ENCODE peak calls at places on chromosome 20, in four cellular contexts. N is astrocyte, B is osteoblast, Q is upper lobe of right lung. X is an unnamed sample.

GRCh38 chr20:49460916-49461315 is 21.6 kb downstream of the KCNB1 start:
- DNase-seq in N (peak; percentile 34), B (peak; percentile 50), Q (no peak), X (peak; percentile 99)

GRCh38 chr20:16781496-16781895 is 33.3 kb downstream of the OTOR start:
- DNase-seq in N (no peak), B (no peak), Q (no peak), X (no peak)

GRCh38 chr20:38726849-38727601 is 2.7 kb downstream of the SLC32A1 start:
- DNase-seq in N (no peak), B (peak; percentile 85), Q (no peak), X (peak; percentile 32)

GRCh38 chr20:41135187-41135887 is 2.0 kb upstream of the PLCG1 start:
- DNase-seq in N (no peak), B (peak; percentile 73), Q (peak; percentile 74), X (no peak)

GRCh38 chr20:50475879-50476292 is 34.3 kb upstream of the PTPN1 start:
- DNase-seq in N (peak; percentile 46), B (no peak), Q (no peak), X (peak; percentile 41)

GRCh38 chr20:35582131-35582530 is 33.5 kb upstream of the SPAG4 start:
- DNase-seq in N (no peak), B (no peak), Q (peak; percentile 40), X (no peak)

GRCh38 chr20:6530254-6530653 is 237.2 kb upstream of the BMP2 start:
- DNase-seq in N (peak; percentile 14), B (no peak), Q (no peak), X (no peak)

GRCh38 chr20:43379239-43379917 is 78.3 kb upstream of the SRSF6 start:
- DNase-seq in N (peak; percentile 94), B (peak; percentile 70), Q (no peak), X (peak; percentile 92)

GRCh38 chr20:35976012-35976411 is 7.6 kb downstream of the CNBD2 start:
- DNase-seq in N (no peak), B (no peak), Q (no peak), X (no peak)

GRCh38 chr20:14538433-14538832 is 201.0 kb upstream of the FLRT3 start:
- DNase-seq in N (no peak), B (no peak), Q (no peak), X (no peak)

GRCh38 chr20:14775778-14776177 is 438.4 kb upstream of the FLRT3 start:
- DNase-seq in N (peak; percentile 34), B (no peak), Q (no peak), X (peak; percentile 21)

GRCh38 chr20:49567421-49568256 is at the start of gene PTGIS:
- DNase-seq in N (no peak), B (peak; percentile 92), Q (no peak), X (peak; percentile 47)

GRCh38 chr20:11124849-11125505 is 451.2 kb upstream of the JAG1 start:
- DNase-seq in N (no peak), B (no peak), Q (no peak), X (no peak)

GRCh38 chr20:38033330-38034107 is at the start of the genes RPRD1B and TTI1:
- DNase-seq in N (peak; percentile 71), B (peak; percentile 92), Q (peak; percentile 97), X (peak; percentile 93)

GRCh38 chr20:21395666-21396044 is 1.7 kb downstream of the NKX2-4 start:
- DNase-seq in N (no peak), B (peak; percentile 74), Q (peak; percentile 57), X (no peak)

GRCh38 chr20:21395039-21395665 is 2.2 kb downstream of the NKX2-4 start:
- DNase-seq in N (no peak), B (peak; percentile 66), Q (no peak), X (no peak)

GRCh38 chr20:21396045-21396893 is 1.1 kb downstream of the NKX2-4 start:
- DNase-seq in N (no peak), B (peak; percentile 74), Q (peak; percentile 66), X (no peak)

GRCh38 chr20:21393142-21393541 is 4.2 kb downstream of the NKX2-4 start:
- DNase-seq in N (no peak), B (peak; percentile 67), Q (no peak), X (no peak)

DNA sequence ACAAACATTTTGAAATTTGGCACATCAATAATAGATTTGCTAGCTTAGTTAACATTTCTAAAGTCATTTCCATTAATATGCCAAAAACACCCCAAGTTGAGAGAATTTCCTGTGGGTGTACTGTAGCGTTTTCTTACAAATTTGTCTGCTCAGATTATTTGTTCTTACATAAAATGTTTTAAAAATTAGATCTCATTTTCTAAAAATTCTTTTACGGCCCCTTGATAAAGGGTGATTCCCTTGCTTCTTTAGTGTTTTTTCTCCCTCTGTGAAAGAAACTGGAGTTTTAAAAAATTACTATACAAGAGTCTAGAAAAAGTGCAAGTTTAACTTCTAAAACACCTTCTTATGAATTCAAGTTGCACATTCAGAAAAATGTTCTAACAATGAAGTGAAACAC is 3.2 kb downstream of the NKX2-4 start:
- DNase-seq in N (no peak), B (no peak), Q (no peak), X (no peak)
- H3K27me3 ChIP-seq in N (peaks cover 82% of the 10 kb centered on the region), B (peaks cover 80% of the 10 kb centered on the region), Q (peaks cover 87% of the 10 kb centered on the region), X (peaks cover 34% of the 10 kb centered on the region)

GRCh38 chr20:60967431-60968316 is 284.4 kb upstream of the CDH4 start:
- DNase-seq in N (no peak), B (no peak), Q (no peak), X (no peak)

GRCh38 chr20:60964911-60965310 is 287.1 kb upstream of the CDH4 start:
- DNase-seq in N (no peak), B (no peak), Q (no peak), X (no peak)

GRCh38 chr20:60966031-60966430 is 286.0 kb upstream of the CDH4 start:
- DNase-seq in N (no peak), B (no peak), Q (no peak), X (no peak)

GRCh38 chr20:60968853-60969720 is 283.0 kb upstream of the CDH4 start:
- DNase-seq in N (no peak), B (no peak), Q (no peak), X (no peak)

DNA sequence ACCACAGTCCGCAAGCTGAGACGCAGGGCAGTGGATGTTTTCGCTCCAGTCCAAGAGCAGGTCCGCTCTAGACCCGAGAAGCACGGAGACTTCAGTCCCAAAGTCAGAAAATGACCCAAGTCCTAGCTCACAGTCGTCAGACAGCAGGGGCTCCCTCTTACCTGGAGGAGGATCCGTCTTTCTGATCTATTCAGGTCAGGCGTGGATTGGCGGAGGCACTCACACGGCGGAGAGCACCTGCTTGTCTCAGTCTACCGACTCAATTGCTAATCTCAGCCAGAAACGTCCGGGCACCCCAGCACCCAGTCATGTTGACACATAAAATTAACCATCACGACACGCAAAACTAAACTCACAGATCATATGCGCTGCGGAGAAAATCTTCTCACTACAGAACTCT is 285.3 kb upstream of the CDH4 start:
- DNase-seq in N (no peak), B (no peak), Q (no peak), X (no peak)
- H3K27me3 ChIP-seq in N (no peaks in the 10 kb centered on the region), B (no peaks in the 10 kb centered on the region), Q (peaks cover 5% of the 10 kb centered on the region), X (no peaks in the 10 kb centered on the region)

GRCh38 chr20:57703013-57703412 is 6.8 kb downstream of the PMEPA1 start:
- DNase-seq in N (no peak), B (no peak), Q (no peak), X (no peak)
- H3K27me3 ChIP-seq in N (no peaks in the 10 kb centered on the region), B (no peaks in the 10 kb centered on the region), Q (no peaks in the 10 kb centered on the region), X (no peaks in the 10 kb centered on the region)

GRCh38 chr20:63471719-63472158 is 716 bp downstream of the KCNQ2 start:
- DNase-seq in N (no peak), B (no peak), Q (no peak), X (no peak)
- H3K27me3 ChIP-seq in N (peaks cover 44% of the 10 kb centered on the region), B (peaks cover 38% of the 10 kb centered on the region), Q (peaks cover 71% of the 10 kb centered on the region), X (peaks cover 64% of the 10 kb centered on the region)

GRCh38 chr20:57106692-57107091 is 159.7 kb downstream of the BMP7 start:
- DNase-seq in N (no peak), B (no peak), Q (no peak), X (no peak)
- H3K27me3 ChIP-seq in N (peaks cover 15% of the 10 kb centered on the region), B (no peaks in the 10 kb centered on the region), Q (no peaks in the 10 kb centered on the region), X (no peaks in the 10 kb centered on the region)